ENCODE peak calls at places on chromosome 3, in eight cellular contexts. One of them, this sample, is unnamed.
A peak's percentile ranks its signal among the peaks of the same experiment; 100 is the strongest.

GRCh38 chr3:52402706-52403270 is 42.1 kb downstream of the SEMA3G start:
- DNase-seq in lung: no peak
- DNase-seq in SK-N-DZ: no peak
- DNase-seq in Peyer's patch: peak; percentile 21
- DNase-seq in stimulated activated CD4-positive, alpha-beta T cell treated with anti-CD3 and anti-CD28 coated beads, Interleukin-4, amount 100 ng/mL, for 4 hours: no peak
- DNase-seq in KG1: no peak
- DNase-seq in activated T-helper 1 cell treated with anti-CD3 and anti-CD28 coated beads, Interleukin-12 subunit alpha, Interleukin-12 subunit beta, Interleukin-2, Interleukin-4 antibody, amounts not matched to agents 30 ng/mL and 10 ng/mL and 1 ng/mL, durations not matched to agents 14 hours and 24 hours and 36 hours: no peak
- DNase-seq in esophagus squamous epithelium: no peak
- DNase-seq in this sample: no peak

GRCh38 chr3:151085889-151086483 is 522 bp downstream of the MED12L start:
- DNase-seq in lung: no peak
- DNase-seq in SK-N-DZ: peak; percentile 72
- DNase-seq in Peyer's patch: peak; percentile 41
- DNase-seq in stimulated activated CD4-positive, alpha-beta T cell treated with anti-CD3 and anti-CD28 coated beads, Interleukin-4, amount 100 ng/mL, for 4 hours: peak; percentile 10
- DNase-seq in KG1: no peak
- DNase-seq in activated T-helper 1 cell treated with anti-CD3 and anti-CD28 coated beads, Interleukin-12 subunit alpha, Interleukin-12 subunit beta, Interleukin-2, Interleukin-4 antibody, amounts not matched to agents 30 ng/mL and 10 ng/mL and 1 ng/mL, durations not matched to agents 14 hours and 24 hours and 36 hours: peak; percentile 14
- DNase-seq in esophagus squamous epithelium: no peak
- DNase-seq in this sample: peak; percentile 6

GRCh38 chr3:23175361-23176073 is 27.6 kb upstream of the UBE2E2 start:
- DNase-seq in lung: no peak
- DNase-seq in SK-N-DZ: no peak
- DNase-seq in Peyer's patch: no peak
- DNase-seq in stimulated activated CD4-positive, alpha-beta T cell treated with anti-CD3 and anti-CD28 coated beads, Interleukin-4, amount 100 ng/mL, for 4 hours: no peak
- DNase-seq in KG1: no peak
- DNase-seq in activated T-helper 1 cell treated with anti-CD3 and anti-CD28 coated beads, Interleukin-12 subunit alpha, Interleukin-12 subunit beta, Interleukin-2, Interleukin-4 antibody, amounts not matched to agents 30 ng/mL and 10 ng/mL and 1 ng/mL, durations not matched to agents 14 hours and 24 hours and 36 hours: no peak
- DNase-seq in esophagus squamous epithelium: no peak
- DNase-seq in this sample: no peak

GRCh38 chr3:127141921-127142730 is 50.8 kb upstream of the PRR23E start:
- DNase-seq in lung: peak; percentile 43
- DNase-seq in SK-N-DZ: peak; percentile 60
- DNase-seq in Peyer's patch: peak; percentile 89
- DNase-seq in stimulated activated CD4-positive, alpha-beta T cell treated with anti-CD3 and anti-CD28 coated beads, Interleukin-4, amount 100 ng/mL, for 4 hours: no peak
- DNase-seq in KG1: no peak
- DNase-seq in activated T-helper 1 cell treated with anti-CD3 and anti-CD28 coated beads, Interleukin-12 subunit alpha, Interleukin-12 subunit beta, Interleukin-2, Interleukin-4 antibody, amounts not matched to agents 30 ng/mL and 10 ng/mL and 1 ng/mL, durations not matched to agents 14 hours and 24 hours and 36 hours: no peak
- DNase-seq in esophagus squamous epithelium: no peak
- DNase-seq in this sample: no peak

GRCh38 chr3:159418571-159419526 is 569.8 kb upstream of the IL12A start:
- DNase-seq in lung: no peak
- DNase-seq in SK-N-DZ: no peak
- DNase-seq in Peyer's patch: no peak
- DNase-seq in stimulated activated CD4-positive, alpha-beta T cell treated with anti-CD3 and anti-CD28 coated beads, Interleukin-4, amount 100 ng/mL, for 4 hours: no peak
- DNase-seq in KG1: no peak
- DNase-seq in activated T-helper 1 cell treated with anti-CD3 and anti-CD28 coated beads, Interleukin-12 subunit alpha, Interleukin-12 subunit beta, Interleukin-2, Interleukin-4 antibody, amounts not matched to agents 30 ng/mL and 10 ng/mL and 1 ng/mL, durations not matched to agents 14 hours and 24 hours and 36 hours: no peak
- DNase-seq in esophagus squamous epithelium: no peak
- DNase-seq in this sample: no peak

GRCh38 chr3:179957264-179957845 is 79.4 kb downstream of the PEX5L start:
- DNase-seq in lung: no peak
- DNase-seq in SK-N-DZ: no peak
- DNase-seq in Peyer's patch: no peak
- DNase-seq in stimulated activated CD4-positive, alpha-beta T cell treated with anti-CD3 and anti-CD28 coated beads, Interleukin-4, amount 100 ng/mL, for 4 hours: no peak
- DNase-seq in KG1: no peak
- DNase-seq in activated T-helper 1 cell treated with anti-CD3 and anti-CD28 coated beads, Interleukin-12 subunit alpha, Interleukin-12 subunit beta, Interleukin-2, Interleukin-4 antibody, amounts not matched to agents 30 ng/mL and 10 ng/mL and 1 ng/mL, durations not matched to agents 14 hours and 24 hours and 36 hours: no peak
- DNase-seq in esophagus squamous epithelium: no peak
- DNase-seq in this sample: no peak

GRCh38 chr3:13414040-13414729 is 5.9 kb downstream of the NUP210 start:
- DNase-seq in lung: peak; percentile 67
- DNase-seq in SK-N-DZ: no peak
- DNase-seq in Peyer's patch: no peak
- DNase-seq in stimulated activated CD4-positive, alpha-beta T cell treated with anti-CD3 and anti-CD28 coated beads, Interleukin-4, amount 100 ng/mL, for 4 hours: peak; percentile 53
- DNase-seq in KG1: peak; percentile 98
- DNase-seq in activated T-helper 1 cell treated with anti-CD3 and anti-CD28 coated beads, Interleukin-12 subunit alpha, Interleukin-12 subunit beta, Interleukin-2, Interleukin-4 antibody, amounts not matched to agents 30 ng/mL and 10 ng/mL and 1 ng/mL, durations not matched to agents 14 hours and 24 hours and 36 hours: peak; percentile 57
- DNase-seq in esophagus squamous epithelium: peak; percentile 53
- DNase-seq in this sample: peak; percentile 87

GRCh38 chr3:73188707-73189106 is 127.2 kb downstream of the EBLN2 start:
- DNase-seq in lung: no peak
- DNase-seq in SK-N-DZ: peak; percentile 90
- DNase-seq in Peyer's patch: no peak
- DNase-seq in stimulated activated CD4-positive, alpha-beta T cell treated with anti-CD3 and anti-CD28 coated beads, Interleukin-4, amount 100 ng/mL, for 4 hours: no peak
- DNase-seq in KG1: no peak
- DNase-seq in activated T-helper 1 cell treated with anti-CD3 and anti-CD28 coated beads, Interleukin-12 subunit alpha, Interleukin-12 subunit beta, Interleukin-2, Interleukin-4 antibody, amounts not matched to agents 30 ng/mL and 10 ng/mL and 1 ng/mL, durations not matched to agents 14 hours and 24 hours and 36 hours: no peak
- DNase-seq in esophagus squamous epithelium: no peak
- DNase-seq in this sample: no peak

GRCh38 chr3:4983739-4984510 is 4.7 kb downstream of the BHLHE40 start:
- DNase-seq in lung: no peak
- DNase-seq in SK-N-DZ: no peak
- DNase-seq in Peyer's patch: peak; percentile 71
- DNase-seq in stimulated activated CD4-positive, alpha-beta T cell treated with anti-CD3 and anti-CD28 coated beads, Interleukin-4, amount 100 ng/mL, for 4 hours: peak; percentile 46
- DNase-seq in KG1: peak; percentile 79
- DNase-seq in activated T-helper 1 cell treated with anti-CD3 and anti-CD28 coated beads, Interleukin-12 subunit alpha, Interleukin-12 subunit beta, Interleukin-2, Interleukin-4 antibody, amounts not matched to agents 30 ng/mL and 10 ng/mL and 1 ng/mL, durations not matched to agents 14 hours and 24 hours and 36 hours: peak; percentile 67
- DNase-seq in esophagus squamous epithelium: peak; percentile 62
- DNase-seq in this sample: peak; percentile 88

GRCh38 chr3:52259448-52259847 is 13.9 kb downstream of the PPM1M start:
- DNase-seq in lung: no peak
- DNase-seq in SK-N-DZ: no peak
- DNase-seq in Peyer's patch: no peak
- DNase-seq in stimulated activated CD4-positive, alpha-beta T cell treated with anti-CD3 and anti-CD28 coated beads, Interleukin-4, amount 100 ng/mL, for 4 hours: no peak
- DNase-seq in KG1: no peak
- DNase-seq in activated T-helper 1 cell treated with anti-CD3 and anti-CD28 coated beads, Interleukin-12 subunit alpha, Interleukin-12 subunit beta, Interleukin-2, Interleukin-4 antibody, amounts not matched to agents 30 ng/mL and 10 ng/mL and 1 ng/mL, durations not matched to agents 14 hours and 24 hours and 36 hours: no peak
- DNase-seq in esophagus squamous epithelium: no peak
- DNase-seq in this sample: no peak

GRCh38 chr3:13718437-13718836 is 161.4 kb downstream of the WNT7A start:
- DNase-seq in lung: no peak
- DNase-seq in SK-N-DZ: no peak
- DNase-seq in Peyer's patch: peak; percentile 19
- DNase-seq in stimulated activated CD4-positive, alpha-beta T cell treated with anti-CD3 and anti-CD28 coated beads, Interleukin-4, amount 100 ng/mL, for 4 hours: no peak
- DNase-seq in KG1: no peak
- DNase-seq in activated T-helper 1 cell treated with anti-CD3 and anti-CD28 coated beads, Interleukin-12 subunit alpha, Interleukin-12 subunit beta, Interleukin-2, Interleukin-4 antibody, amounts not matched to agents 30 ng/mL and 10 ng/mL and 1 ng/mL, durations not matched to agents 14 hours and 24 hours and 36 hours: no peak
- DNase-seq in esophagus squamous epithelium: no peak
- DNase-seq in this sample: no peak

GRCh38 chr3:34570916-34571705 is 772.7 kb downstream of the PDCD6IP start:
- DNase-seq in lung: no peak
- DNase-seq in SK-N-DZ: no peak
- DNase-seq in Peyer's patch: no peak
- DNase-seq in stimulated activated CD4-positive, alpha-beta T cell treated with anti-CD3 and anti-CD28 coated beads, Interleukin-4, amount 100 ng/mL, for 4 hours: no peak
- DNase-seq in KG1: no peak
- DNase-seq in activated T-helper 1 cell treated with anti-CD3 and anti-CD28 coated beads, Interleukin-12 subunit alpha, Interleukin-12 subunit beta, Interleukin-2, Interleukin-4 antibody, amounts not matched to agents 30 ng/mL and 10 ng/mL and 1 ng/mL, durations not matched to agents 14 hours and 24 hours and 36 hours: no peak
- DNase-seq in esophagus squamous epithelium: no peak
- DNase-seq in this sample: no peak

GRCh38 chr3:63400259-63400860 is 122.3 kb downstream of the SYNPR start:
- DNase-seq in lung: no peak
- DNase-seq in SK-N-DZ: no peak
- DNase-seq in Peyer's patch: no peak
- DNase-seq in stimulated activated CD4-positive, alpha-beta T cell treated with anti-CD3 and anti-CD28 coated beads, Interleukin-4, amount 100 ng/mL, for 4 hours: no peak
- DNase-seq in KG1: no peak
- DNase-seq in activated T-helper 1 cell treated with anti-CD3 and anti-CD28 coated beads, Interleukin-12 subunit alpha, Interleukin-12 subunit beta, Interleukin-2, Interleukin-4 antibody, amounts not matched to agents 30 ng/mL and 10 ng/mL and 1 ng/mL, durations not matched to agents 14 hours and 24 hours and 36 hours: no peak
- DNase-seq in esophagus squamous epithelium: no peak
- DNase-seq in this sample: no peak

GRCh38 chr3:44055951-44056350 is 185.7 kb upstream of the TOPAZ1 start:
- DNase-seq in lung: no peak
- DNase-seq in SK-N-DZ: no peak
- DNase-seq in Peyer's patch: no peak
- DNase-seq in stimulated activated CD4-positive, alpha-beta T cell treated with anti-CD3 and anti-CD28 coated beads, Interleukin-4, amount 100 ng/mL, for 4 hours: no peak
- DNase-seq in KG1: no peak
- DNase-seq in activated T-helper 1 cell treated with anti-CD3 and anti-CD28 coated beads, Interleukin-12 subunit alpha, Interleukin-12 subunit beta, Interleukin-2, Interleukin-4 antibody, amounts not matched to agents 30 ng/mL and 10 ng/mL and 1 ng/mL, durations not matched to agents 14 hours and 24 hours and 36 hours: no peak
- DNase-seq in esophagus squamous epithelium: no peak
- DNase-seq in this sample: no peak

GRCh38 chr3:53420831-53421230 is 73.5 kb upstream of the DCP1A start:
- DNase-seq in lung: no peak
- DNase-seq in SK-N-DZ: no peak
- DNase-seq in Peyer's patch: no peak
- DNase-seq in stimulated activated CD4-positive, alpha-beta T cell treated with anti-CD3 and anti-CD28 coated beads, Interleukin-4, amount 100 ng/mL, for 4 hours: no peak
- DNase-seq in KG1: no peak
- DNase-seq in activated T-helper 1 cell treated with anti-CD3 and anti-CD28 coated beads, Interleukin-12 subunit alpha, Interleukin-12 subunit beta, Interleukin-2, Interleukin-4 antibody, amounts not matched to agents 30 ng/mL and 10 ng/mL and 1 ng/mL, durations not matched to agents 14 hours and 24 hours and 36 hours: no peak
- DNase-seq in esophagus squamous epithelium: no peak
- DNase-seq in this sample: no peak

GRCh38 chr3:114103181-114103580 is 46.6 kb downstream of the QTRT2 start:
- DNase-seq in lung: no peak
- DNase-seq in SK-N-DZ: no peak
- DNase-seq in Peyer's patch: no peak
- DNase-seq in stimulated activated CD4-positive, alpha-beta T cell treated with anti-CD3 and anti-CD28 coated beads, Interleukin-4, amount 100 ng/mL, for 4 hours: no peak
- DNase-seq in KG1: no peak
- DNase-seq in activated T-helper 1 cell treated with anti-CD3 and anti-CD28 coated beads, Interleukin-12 subunit alpha, Interleukin-12 subunit beta, Interleukin-2, Interleukin-4 antibody, amounts not matched to agents 30 ng/mL and 10 ng/mL and 1 ng/mL, durations not matched to agents 14 hours and 24 hours and 36 hours: no peak
- DNase-seq in esophagus squamous epithelium: no peak
- DNase-seq in this sample: no peak

GRCh38 chr3:197508511-197508910 is 47.3 kb downstream of the BDH1 start:
- DNase-seq in lung: no peak
- DNase-seq in SK-N-DZ: no peak
- DNase-seq in Peyer's patch: no peak
- DNase-seq in stimulated activated CD4-positive, alpha-beta T cell treated with anti-CD3 and anti-CD28 coated beads, Interleukin-4, amount 100 ng/mL, for 4 hours: no peak
- DNase-seq in KG1: no peak
- DNase-seq in activated T-helper 1 cell treated with anti-CD3 and anti-CD28 coated beads, Interleukin-12 subunit alpha, Interleukin-12 subunit beta, Interleukin-2, Interleukin-4 antibody, amounts not matched to agents 30 ng/mL and 10 ng/mL and 1 ng/mL, durations not matched to agents 14 hours and 24 hours and 36 hours: no peak
- DNase-seq in esophagus squamous epithelium: no peak
- DNase-seq in this sample: no peak

GRCh38 chr3:14467723-14468620 is 65.6 kb downstream of the SLC6A6 start:
- DNase-seq in lung: no peak
- DNase-seq in SK-N-DZ: peak; percentile 43
- DNase-seq in Peyer's patch: no peak
- DNase-seq in stimulated activated CD4-positive, alpha-beta T cell treated with anti-CD3 and anti-CD28 coated beads, Interleukin-4, amount 100 ng/mL, for 4 hours: peak; percentile 35
- DNase-seq in KG1: no peak
- DNase-seq in activated T-helper 1 cell treated with anti-CD3 and anti-CD28 coated beads, Interleukin-12 subunit alpha, Interleukin-12 subunit beta, Interleukin-2, Interleukin-4 antibody, amounts not matched to agents 30 ng/mL and 10 ng/mL and 1 ng/mL, durations not matched to agents 14 hours and 24 hours and 36 hours: peak; percentile 23
- DNase-seq in esophagus squamous epithelium: no peak
- DNase-seq in this sample: peak; percentile 5

GRCh38 chr3:127452321-127452821 is 138.2 kb downstream of the TPRA1 start:
- DNase-seq in lung: no peak
- DNase-seq in SK-N-DZ: no peak
- DNase-seq in Peyer's patch: peak; percentile 23
- DNase-seq in stimulated activated CD4-positive, alpha-beta T cell treated with anti-CD3 and anti-CD28 coated beads, Interleukin-4, amount 100 ng/mL, for 4 hours: no peak
- DNase-seq in KG1: no peak
- DNase-seq in activated T-helper 1 cell treated with anti-CD3 and anti-CD28 coated beads, Interleukin-12 subunit alpha, Interleukin-12 subunit beta, Interleukin-2, Interleukin-4 antibody, amounts not matched to agents 30 ng/mL and 10 ng/mL and 1 ng/mL, durations not matched to agents 14 hours and 24 hours and 36 hours: no peak
- DNase-seq in esophagus squamous epithelium: no peak
- DNase-seq in this sample: no peak

GRCh38 chr3:131549340-131549739 is 46.6 kb upstream of the MRPL3 start:
- DNase-seq in lung: no peak
- DNase-seq in SK-N-DZ: no peak
- DNase-seq in Peyer's patch: no peak
- DNase-seq in stimulated activated CD4-positive, alpha-beta T cell treated with anti-CD3 and anti-CD28 coated beads, Interleukin-4, amount 100 ng/mL, for 4 hours: no peak
- DNase-seq in KG1: no peak
- DNase-seq in activated T-helper 1 cell treated with anti-CD3 and anti-CD28 coated beads, Interleukin-12 subunit alpha, Interleukin-12 subunit beta, Interleukin-2, Interleukin-4 antibody, amounts not matched to agents 30 ng/mL and 10 ng/mL and 1 ng/mL, durations not matched to agents 14 hours and 24 hours and 36 hours: no peak
- DNase-seq in esophagus squamous epithelium: no peak
- DNase-seq in this sample: no peak

GRCh38 chr3:126179825-126180476 is 435 bp downstream of the ALDH1L1 start:
- DNase-seq in lung: no peak
- DNase-seq in SK-N-DZ: no peak
- DNase-seq in Peyer's patch: no peak
- DNase-seq in stimulated activated CD4-positive, alpha-beta T cell treated with anti-CD3 and anti-CD28 coated beads, Interleukin-4, amount 100 ng/mL, for 4 hours: no peak
- DNase-seq in KG1: no peak
- DNase-seq in activated T-helper 1 cell treated with anti-CD3 and anti-CD28 coated beads, Interleukin-12 subunit alpha, Interleukin-12 subunit beta, Interleukin-2, Interleukin-4 antibody, amounts not matched to agents 30 ng/mL and 10 ng/mL and 1 ng/mL, durations not matched to agents 14 hours and 24 hours and 36 hours: no peak
- DNase-seq in esophagus squamous epithelium: no peak
- DNase-seq in this sample: no peak

GRCh38 chr3:135047061-135047460 is 252.0 kb downstream of the EPHB1 start:
- DNase-seq in lung: no peak
- DNase-seq in SK-N-DZ: no peak
- DNase-seq in Peyer's patch: no peak
- DNase-seq in stimulated activated CD4-positive, alpha-beta T cell treated with anti-CD3 and anti-CD28 coated beads, Interleukin-4, amount 100 ng/mL, for 4 hours: no peak
- DNase-seq in KG1: no peak
- DNase-seq in activated T-helper 1 cell treated with anti-CD3 and anti-CD28 coated beads, Interleukin-12 subunit alpha, Interleukin-12 subunit beta, Interleukin-2, Interleukin-4 antibody, amounts not matched to agents 30 ng/mL and 10 ng/mL and 1 ng/mL, durations not matched to agents 14 hours and 24 hours and 36 hours: no peak
- DNase-seq in esophagus squamous epithelium: no peak
- DNase-seq in this sample: no peak

GRCh38 chr3:189160519-189161309 is 11.1 kb upstream of the TPRG1 start:
- DNase-seq in lung: no peak
- DNase-seq in SK-N-DZ: no peak
- DNase-seq in Peyer's patch: no peak
- DNase-seq in stimulated activated CD4-positive, alpha-beta T cell treated with anti-CD3 and anti-CD28 coated beads, Interleukin-4, amount 100 ng/mL, for 4 hours: no peak
- DNase-seq in KG1: no peak
- DNase-seq in activated T-helper 1 cell treated with anti-CD3 and anti-CD28 coated beads, Interleukin-12 subunit alpha, Interleukin-12 subunit beta, Interleukin-2, Interleukin-4 antibody, amounts not matched to agents 30 ng/mL and 10 ng/mL and 1 ng/mL, durations not matched to agents 14 hours and 24 hours and 36 hours: no peak
- DNase-seq in esophagus squamous epithelium: no peak
- DNase-seq in this sample: no peak

GRCh38 chr3:10519236-10519635 is 13.8 kb upstream of the ATP2B2 start:
- DNase-seq in lung: no peak
- DNase-seq in SK-N-DZ: no peak
- DNase-seq in Peyer's patch: peak; percentile 12
- DNase-seq in stimulated activated CD4-positive, alpha-beta T cell treated with anti-CD3 and anti-CD28 coated beads, Interleukin-4, amount 100 ng/mL, for 4 hours: no peak
- DNase-seq in KG1: no peak
- DNase-seq in activated T-helper 1 cell treated with anti-CD3 and anti-CD28 coated beads, Interleukin-12 subunit alpha, Interleukin-12 subunit beta, Interleukin-2, Interleukin-4 antibody, amounts not matched to agents 30 ng/mL and 10 ng/mL and 1 ng/mL, durations not matched to agents 14 hours and 24 hours and 36 hours: no peak
- DNase-seq in esophagus squamous epithelium: no peak
- DNase-seq in this sample: no peak

GRCh38 chr3:166052440-166052839 is 215.2 kb upstream of the BCHE start:
- DNase-seq in lung: no peak
- DNase-seq in SK-N-DZ: no peak
- DNase-seq in Peyer's patch: no peak
- DNase-seq in stimulated activated CD4-positive, alpha-beta T cell treated with anti-CD3 and anti-CD28 coated beads, Interleukin-4, amount 100 ng/mL, for 4 hours: no peak
- DNase-seq in KG1: no peak
- DNase-seq in activated T-helper 1 cell treated with anti-CD3 and anti-CD28 coated beads, Interleukin-12 subunit alpha, Interleukin-12 subunit beta, Interleukin-2, Interleukin-4 antibody, amounts not matched to agents 30 ng/mL and 10 ng/mL and 1 ng/mL, durations not matched to agents 14 hours and 24 hours and 36 hours: no peak
- DNase-seq in esophagus squamous epithelium: no peak
- DNase-seq in this sample: no peak

GRCh38 chr3:190886945-190887344 is 24.5 kb upstream of the GMNC start:
- DNase-seq in lung: no peak
- DNase-seq in SK-N-DZ: no peak
- DNase-seq in Peyer's patch: no peak
- DNase-seq in stimulated activated CD4-positive, alpha-beta T cell treated with anti-CD3 and anti-CD28 coated beads, Interleukin-4, amount 100 ng/mL, for 4 hours: no peak
- DNase-seq in KG1: no peak
- DNase-seq in activated T-helper 1 cell treated with anti-CD3 and anti-CD28 coated beads, Interleukin-12 subunit alpha, Interleukin-12 subunit beta, Interleukin-2, Interleukin-4 antibody, amounts not matched to agents 30 ng/mL and 10 ng/mL and 1 ng/mL, durations not matched to agents 14 hours and 24 hours and 36 hours: no peak
- DNase-seq in esophagus squamous epithelium: no peak
- DNase-seq in this sample: no peak

GRCh38 chr3:81395739-81396138 is 365.7 kb downstream of the GBE1 start:
- DNase-seq in lung: no peak
- DNase-seq in SK-N-DZ: peak; percentile 82
- DNase-seq in Peyer's patch: no peak
- DNase-seq in stimulated activated CD4-positive, alpha-beta T cell treated with anti-CD3 and anti-CD28 coated beads, Interleukin-4, amount 100 ng/mL, for 4 hours: no peak
- DNase-seq in KG1: no peak
- DNase-seq in activated T-helper 1 cell treated with anti-CD3 and anti-CD28 coated beads, Interleukin-12 subunit alpha, Interleukin-12 subunit beta, Interleukin-2, Interleukin-4 antibody, amounts not matched to agents 30 ng/mL and 10 ng/mL and 1 ng/mL, durations not matched to agents 14 hours and 24 hours and 36 hours: no peak
- DNase-seq in esophagus squamous epithelium: no peak
- DNase-seq in this sample: no peak

GRCh38 chr3:126439346-126439967 is 36.2 kb downstream of the ZXDC start:
- DNase-seq in lung: no peak
- DNase-seq in SK-N-DZ: no peak
- DNase-seq in Peyer's patch: peak; percentile 34
- DNase-seq in stimulated activated CD4-positive, alpha-beta T cell treated with anti-CD3 and anti-CD28 coated beads, Interleukin-4, amount 100 ng/mL, for 4 hours: no peak
- DNase-seq in KG1: no peak
- DNase-seq in activated T-helper 1 cell treated with anti-CD3 and anti-CD28 coated beads, Interleukin-12 subunit alpha, Interleukin-12 subunit beta, Interleukin-2, Interleukin-4 antibody, amounts not matched to agents 30 ng/mL and 10 ng/mL and 1 ng/mL, durations not matched to agents 14 hours and 24 hours and 36 hours: no peak
- DNase-seq in esophagus squamous epithelium: no peak
- DNase-seq in this sample: no peak

GRCh38 chr3:133489466-133490085 is 83.9 kb upstream of the CDV3 start:
- DNase-seq in lung: no peak
- DNase-seq in SK-N-DZ: no peak
- DNase-seq in Peyer's patch: no peak
- DNase-seq in stimulated activated CD4-positive, alpha-beta T cell treated with anti-CD3 and anti-CD28 coated beads, Interleukin-4, amount 100 ng/mL, for 4 hours: no peak
- DNase-seq in KG1: no peak
- DNase-seq in activated T-helper 1 cell treated with anti-CD3 and anti-CD28 coated beads, Interleukin-12 subunit alpha, Interleukin-12 subunit beta, Interleukin-2, Interleukin-4 antibody, amounts not matched to agents 30 ng/mL and 10 ng/mL and 1 ng/mL, durations not matched to agents 14 hours and 24 hours and 36 hours: no peak
- DNase-seq in esophagus squamous epithelium: no peak
- DNase-seq in this sample: no peak

This sample was measured in stimulated activated naive B cell treated with anti-CD40 and anti-IgM and Interleukin-4, amounts not matched to agents 10 μg/mL and 1 μg/mL and 100 μg/mL, for 72 hours.